ENCODE peak calls at places on chromosomes 12 and 14, in ten cellular contexts. E is AG09309, V is ovary, X is H1, M is fibroblast of lung, W is tibial nerve, O is upper lobe of right lung, L is GM23338, N is body of pancreas, T is lung. A is an unnamed sample.

GRCh38 chr14:29278301-29278700 is 511.7 kb downstream of the FOXG1 start:
- DNase-seq in N (no peak), W (no peak), E (no peak), V (no peak), M (peak), O (no peak), L (no peak), T (no peak), X (no peak), A (no peak)

GRCh38 chr12:100473716-100474150 is at the start of gene NR1H4:
- DNase-seq in T (no peak), W (no peak), L (no peak), E (peak), M (peak), X (no peak), V (peak), N (no peak), O (no peak), A (no peak)

GRCh38 chr14:93683241-93683640 is 105.0 kb downstream of the PRIMA1 start:
- DNase-seq in V (no peak), L (peak), W (peak), N (no peak), T (no peak), M (no peak), X (no peak), E (no peak), O (no peak), A (no peak)

GRCh38 chr12:102970780-102971179 is 13.3 kb downstream of the ASCL1 start:
- DNase-seq in T (no peak), X (no peak), L (no peak), V (no peak), W (no peak), E (no peak), O (no peak), N (no peak), M (no peak), A (no peak)

GRCh38 chr12:49059385-49060232 is 985 bp downstream of the KMT2D start:
- DNase-seq in V (no peak), O (no peak), E (no peak), N (peak), W (no peak), M (peak), X (no peak), L (peak), T (no peak), A (no peak)

GRCh38 chr12:32920506-32921085 is 24.0 kb upstream of the PKP2 start:
- DNase-seq in L (peak), O (no peak), E (no peak), N (no peak), X (no peak), W (no peak), T (no peak), V (no peak), M (peak), A (no peak)

GRCh38 chr12:123681605-123682004 is 10.7 kb downstream of the TCTN2 start:
- DNase-seq in E (no peak), M (no peak), V (no peak), O (no peak), N (no peak), L (no peak), T (no peak), X (no peak), W (no peak), A (no peak)

GRCh38 chr14:28756896-28757570 is 9.6 kb upstream of the FOXG1 start:
- DNase-seq in L (peak), M (peak), X (no peak), W (no peak), O (no peak), E (no peak), T (no peak), V (no peak), N (no peak), A (no peak)

GRCh38 chr12:51383281-51383905 is 7.8 kb downstream of the GALNT6 start:
- DNase-seq in V (no peak), O (no peak), W (no peak), E (no peak), M (no peak), N (no peak), L (no peak), T (no peak), X (no peak), A (no peak)

GRCh38 chr14:35556548-35556947 is 22.6 kb downstream of the INSM2 start:
- DNase-seq in O (no peak), N (no peak), W (no peak), T (no peak), M (no peak), E (no peak), X (no peak), L (no peak), V (no peak), A (no peak)

GRCh38 chr14:75285331-75285730 is 6.7 kb downstream of the FOS start:
- DNase-seq in W (no peak), T (no peak), O (no peak), M (no peak), N (no peak), L (no peak), X (no peak), E (no peak), V (no peak), A (no peak)

GRCh38 chr12:120598674-120599463 is 17.7 kb upstream of the POP5 start:
- DNase-seq in T (no peak), N (no peak), L (no peak), W (no peak), O (no peak), X (no peak), V (no peak), M (peak), E (no peak), A (no peak)

DNA sequence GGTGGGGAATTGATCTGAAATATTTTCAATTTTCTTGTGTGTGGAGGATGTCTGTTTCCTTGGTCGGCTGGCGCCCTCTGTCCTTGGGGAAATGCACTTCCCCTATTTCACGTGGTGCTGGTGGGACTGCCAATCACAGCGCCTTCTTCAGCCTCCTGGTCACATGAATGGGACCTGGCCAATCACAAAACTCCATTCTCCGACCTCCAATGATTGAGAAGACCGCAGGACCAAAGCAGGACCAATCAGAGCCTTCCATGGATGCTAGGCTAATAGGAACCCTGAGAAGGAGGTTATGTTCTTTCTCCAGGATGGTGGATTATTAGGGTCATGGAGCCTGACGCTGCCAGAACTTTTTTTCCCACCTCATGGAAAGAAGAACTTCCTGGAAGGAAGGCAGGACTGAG is 188.7 kb downstream of the TTC8 start:
- DNase-seq in O (peak), V (no peak), T (peak), W (no peak), X (no peak), E (no peak), N (peak), M (no peak), L (peak), A (no peak)
- TF ChIP-seq CTCF in O (peak), V (no peak), T (no peak), W (no peak), X (peak), E (peak), N (no peak), M (peak), L (peak), A (no peak)

GRCh38 chr14:91835920-91836843 is 31.2 kb downstream of the TC2N start:
- DNase-seq in T (peak), V (peak), N (peak), M (no peak), E (no peak), X (peak), O (peak), W (no peak), L (peak), A (no peak)

GRCh38 chr14:91835197-91835919 is 32.0 kb downstream of the TC2N start:
- DNase-seq in W (no peak), V (no peak), M (no peak), L (peak), X (no peak), N (no peak), T (no peak), O (no peak), E (no peak), A (no peak)

GRCh38 chr14:91839754-91840153 is 27.6 kb downstream of the TC2N start:
- DNase-seq in N (no peak), L (no peak), W (no peak), V (no peak), E (no peak), M (no peak), X (no peak), O (no peak), T (no peak), A (no peak)

GRCh38 chr14:91834571-91834970 is 32.8 kb downstream of the TC2N start:
- DNase-seq in V (no peak), T (no peak), W (no peak), E (no peak), O (no peak), X (no peak), N (no peak), L (peak), M (no peak), A (no peak)

DNA sequence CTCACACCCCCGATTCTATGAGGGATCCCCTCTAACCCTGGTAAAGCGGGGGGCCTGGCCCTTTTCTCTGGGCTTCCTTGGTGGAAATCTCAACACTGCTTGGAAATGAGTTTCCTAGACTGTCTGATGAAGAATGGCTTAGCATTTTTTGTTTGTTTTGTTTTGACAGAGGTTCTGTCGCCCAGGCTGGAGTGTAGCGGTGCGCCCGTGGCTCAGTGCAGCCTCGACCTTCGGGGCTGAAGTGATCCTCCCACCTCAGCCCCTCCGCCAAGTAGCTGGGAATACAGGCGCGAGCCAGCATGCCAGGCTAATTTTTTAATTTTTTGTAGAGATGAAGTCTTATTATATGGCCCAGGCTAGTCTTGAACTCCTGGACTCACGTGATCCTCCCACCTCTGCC is 30.3 kb downstream of the TC2N start:
- DNase-seq in V (no peak), M (no peak), E (no peak), N (peak), W (no peak), X (no peak), O (no peak), L (no peak), T (no peak), A (no peak)
- H3K4me3 ChIP-seq in V (peak), M (peak), E (no peak), N (no peak), W (peak), X (peak), O (peak), L (peak), T (no peak), A (no peak)

GRCh38 chr14:99916091-99916383 is 122.8 kb downstream of the EML1 start:
- DNase-seq in L (no peak), M (no peak), W (no peak), V (no peak), E (no peak), T (no peak), N (no peak), X (no peak), O (no peak), A (no peak)
- TF ChIP-seq CTCF in L (no peak), M (no peak), W (no peak), V (no peak), E (no peak), T (no peak), N (no peak), X (no peak), O (no peak), A (no peak)

DNA sequence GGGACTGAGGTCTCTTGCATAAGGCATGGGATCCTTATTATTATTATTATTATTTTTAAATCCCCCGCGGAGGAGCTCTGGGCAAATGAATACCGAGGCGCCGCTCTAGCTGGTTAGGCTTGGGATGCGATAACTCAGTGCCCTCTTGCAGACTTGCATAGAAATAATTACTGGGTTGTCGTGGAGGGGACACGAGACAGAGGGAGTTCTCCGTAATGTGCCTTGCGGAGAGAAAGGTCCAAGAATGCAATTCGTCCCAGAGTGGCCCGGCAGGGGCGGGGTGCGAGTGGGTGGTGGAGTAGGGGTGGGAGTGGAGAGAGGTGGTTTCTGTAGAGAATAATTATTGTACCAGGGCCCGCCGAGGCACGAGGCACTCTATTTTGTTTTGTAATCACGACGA is 2.5 kb upstream of the TBX5 start:
- DNase-seq in N (no peak), W (no peak), T (no peak), O (no peak), L (no peak), E (no peak), V (no peak), M (no peak), X (no peak), A (no peak)
- H3K4me3 ChIP-seq in N (no peak), W (no peak), T (peak), O (peak), L (peak), E (peak), V (no peak), M (peak), X (peak), A (peak)

DNA sequence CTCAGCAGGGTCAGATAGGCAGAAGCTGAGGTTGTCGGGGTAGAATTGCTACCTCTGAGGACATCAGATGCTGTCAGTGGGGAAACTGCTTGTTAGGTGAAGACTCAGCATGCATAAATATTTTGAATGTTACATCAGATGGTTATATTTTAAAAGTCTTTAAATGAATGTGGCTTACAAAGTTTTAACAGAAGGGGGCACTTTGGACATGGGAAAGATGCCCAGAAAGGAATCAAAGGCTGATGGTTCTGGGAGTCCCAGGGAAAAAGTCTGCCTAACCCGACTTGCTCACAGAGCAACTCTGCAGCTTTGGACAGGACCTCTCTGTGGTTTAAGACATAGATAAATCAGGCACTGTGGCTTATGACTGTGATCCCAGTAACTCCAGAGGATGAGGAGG is 474.8 kb downstream of the ATP23 start:
- DNase-seq in T (no peak), O (no peak), W (no peak), L (no peak), M (peak), E (peak), X (no peak), N (no peak), V (no peak), A (peak)
- TF ChIP-seq CTCF in T (no peak), O (no peak), W (no peak), L (no peak), M (peak), E (peak), X (no peak), N (no peak), V (no peak), A (peak)

A was measured in BJ.